ENCODE peak calls at places on chromosomes 4 and X, in seven cellular contexts. One of them, this sample, is unnamed.

GRCh38 chr4:173038192-173038896 is 130.3 kb upstream of the GALNT7 start:
- DNase-seq in sigmoid colon: no peak
- DNase-seq in tibial nerve: no peak
- DNase-seq in GM12891: no peak
- DNase-seq in NB4: no peak
- DNase-seq in IMR-90: no peak
- DNase-seq in endothelial cell of umbilical vein: peak; percentile 16
- DNase-seq in this sample: no peak

GRCh38 chrX:119502727-119503483 is 34.7 kb downstream of the SLC25A5 start:
- DNase-seq in tibial nerve: no peak
- DNase-seq in GM12891: no peak
- DNase-seq in IMR-90: peak; percentile 38
- DNase-seq in NB4: no peak
- DNase-seq in endothelial cell of umbilical vein: peak; percentile 1
- DNase-seq in sigmoid colon: peak; percentile 24
- DNase-seq in this sample: no peak

GRCh38 chr4:33837043-33837442 is 2407.3 kb downstream of the ARAP2 start:
- DNase-seq in IMR-90: peak; percentile 80
- DNase-seq in NB4: no peak
- DNase-seq in sigmoid colon: no peak
- DNase-seq in endothelial cell of umbilical vein: peak; percentile 4
- DNase-seq in tibial nerve: no peak
- DNase-seq in GM12891: no peak
- DNase-seq in this sample: no peak

GRCh38 chrX:68822641-68823410 is 6.0 kb upstream of the EFNB1 start:
- DNase-seq in NB4: peak; percentile 54
- DNase-seq in endothelial cell of umbilical vein: peak; percentile 28
- DNase-seq in tibial nerve: no peak
- DNase-seq in GM12891: no peak
- DNase-seq in sigmoid colon: no peak
- DNase-seq in IMR-90: peak; percentile 47
- DNase-seq in this sample: peak; percentile 26

GRCh38 chrX:27987862-27988646 is 6.8 kb upstream of the DCAF8L1 start:
- DNase-seq in sigmoid colon: no peak
- DNase-seq in endothelial cell of umbilical vein: no peak
- DNase-seq in tibial nerve: no peak
- DNase-seq in GM12891: no peak
- DNase-seq in IMR-90: no peak
- DNase-seq in NB4: no peak
- DNase-seq in this sample: no peak

GRCh38 chrX:30888526-30889146 is 418 bp downstream of the TAB3 start:
- DNase-seq in sigmoid colon: peak; percentile 65
- DNase-seq in IMR-90: no peak
- DNase-seq in tibial nerve: no peak
- DNase-seq in endothelial cell of umbilical vein: peak; percentile 18
- DNase-seq in GM12891: no peak
- DNase-seq in NB4: no peak
- DNase-seq in this sample: peak; percentile 58

GRCh38 chrX:41541381-41541780 is 94.2 kb downstream of the NYX start:
- DNase-seq in GM12891: no peak
- DNase-seq in endothelial cell of umbilical vein: no peak
- DNase-seq in tibial nerve: no peak
- DNase-seq in IMR-90: peak; percentile 44
- DNase-seq in NB4: no peak
- DNase-seq in sigmoid colon: no peak
- DNase-seq in this sample: no peak

GRCh38 chr4:3338976-3339531 is 46.2 kb downstream of the RGS12 start:
- DNase-seq in IMR-90: no peak
- DNase-seq in endothelial cell of umbilical vein: no peak
- DNase-seq in GM12891: no peak
- DNase-seq in NB4: no peak
- DNase-seq in tibial nerve: no peak
- DNase-seq in sigmoid colon: no peak
- DNase-seq in this sample: no peak

GRCh38 chr4:113905301-113905700 is 74.1 kb downstream of the ARSJ start:
- DNase-seq in endothelial cell of umbilical vein: no peak
- DNase-seq in tibial nerve: no peak
- DNase-seq in NB4: no peak
- DNase-seq in sigmoid colon: no peak
- DNase-seq in GM12891: no peak
- DNase-seq in IMR-90: no peak
- DNase-seq in this sample: no peak

GRCh38 chr4:123651536-123652175 is 255.1 kb downstream of the SPRY1 start:
- DNase-seq in NB4: no peak
- DNase-seq in GM12891: no peak
- DNase-seq in endothelial cell of umbilical vein: no peak
- DNase-seq in tibial nerve: no peak
- DNase-seq in sigmoid colon: no peak
- DNase-seq in IMR-90: no peak
- DNase-seq in this sample: no peak

GRCh38 chrX:101417981-101418841 is 10.2 kb downstream of the HNRNPH2 start:
- DNase-seq in sigmoid colon: peak; percentile 79
- DNase-seq in endothelial cell of umbilical vein: peak; percentile 56
- DNase-seq in tibial nerve: peak; percentile 36
- DNase-seq in GM12891: peak; percentile 23
- DNase-seq in NB4: peak; percentile 71
- DNase-seq in IMR-90: no peak
- DNase-seq in this sample: peak; percentile 43

GRCh38 chr4:139532951-139533350 is 23.1 kb downstream of the SETD7 start:
- DNase-seq in tibial nerve: no peak
- DNase-seq in sigmoid colon: no peak
- DNase-seq in IMR-90: peak; percentile 25
- DNase-seq in GM12891: no peak
- DNase-seq in NB4: no peak
- DNase-seq in endothelial cell of umbilical vein: no peak
- DNase-seq in this sample: no peak

GRCh38 chr4:2075171-2075986 is 16.3 kb downstream of the NAT8L start:
- DNase-seq in sigmoid colon: peak; percentile 50
- DNase-seq in IMR-90: no peak
- DNase-seq in endothelial cell of umbilical vein: no peak
- DNase-seq in GM12891: no peak
- DNase-seq in tibial nerve: no peak
- DNase-seq in NB4: no peak
- DNase-seq in this sample: no peak

GRCh38 chr4:182103614-182104319 is 139.4 kb upstream of the TENM3 start:
- DNase-seq in GM12891: no peak
- DNase-seq in IMR-90: no peak
- DNase-seq in endothelial cell of umbilical vein: no peak
- DNase-seq in sigmoid colon: no peak
- DNase-seq in tibial nerve: no peak
- DNase-seq in NB4: no peak
- DNase-seq in this sample: no peak

GRCh38 chrX:151336809-151337208 is 60.2 kb upstream of the VMA21 start:
- DNase-seq in GM12891: no peak
- DNase-seq in tibial nerve: no peak
- DNase-seq in IMR-90: no peak
- DNase-seq in sigmoid colon: no peak
- DNase-seq in NB4: no peak
- DNase-seq in endothelial cell of umbilical vein: no peak
- DNase-seq in this sample: no peak

GRCh38 chr4:5900844-5901243 is 8.0 kb upstream of the CRMP1 start:
- DNase-seq in IMR-90: no peak
- DNase-seq in tibial nerve: no peak
- DNase-seq in GM12891: no peak
- DNase-seq in NB4: no peak
- DNase-seq in endothelial cell of umbilical vein: no peak
- DNase-seq in sigmoid colon: no peak
- DNase-seq in this sample: no peak

GRCh38 chr4:142558851-142559250 is 287.2 kb downstream of the INPP4B start:
- DNase-seq in IMR-90: peak; percentile 21
- DNase-seq in GM12891: no peak
- DNase-seq in NB4: no peak
- DNase-seq in sigmoid colon: no peak
- DNase-seq in tibial nerve: no peak
- DNase-seq in endothelial cell of umbilical vein: no peak
- DNase-seq in this sample: no peak

GRCh38 chrX:139931646-139932076 is 1.2 kb downstream of the ATP11C start:
- DNase-seq in GM12891: no peak
- DNase-seq in tibial nerve: no peak
- DNase-seq in NB4: no peak
- DNase-seq in sigmoid colon: no peak
- DNase-seq in endothelial cell of umbilical vein: no peak
- DNase-seq in IMR-90: no peak
- DNase-seq in this sample: no peak

GRCh38 chrX:139930923-139931645 is 1.8 kb downstream of the ATP11C start:
- DNase-seq in GM12891: no peak
- DNase-seq in NB4: peak; percentile 51
- DNase-seq in sigmoid colon: peak; percentile 63
- DNase-seq in endothelial cell of umbilical vein: peak; percentile 42
- DNase-seq in IMR-90: no peak
- DNase-seq in tibial nerve: peak; percentile 4
- DNase-seq in this sample: peak; percentile 34

GRCh38 chrX:139932077-139932900 is 564 bp downstream of the ATP11C start:
- DNase-seq in IMR-90: peak; percentile 26
- DNase-seq in sigmoid colon: peak; percentile 73
- DNase-seq in tibial nerve: peak; percentile 20
- DNase-seq in NB4: peak; percentile 55
- DNase-seq in GM12891: no peak
- DNase-seq in endothelial cell of umbilical vein: peak; percentile 22
- DNase-seq in this sample: peak; percentile 76

GRCh38 chrX:139933904-139934303 is 1.1 kb upstream of the ATP11C start:
- DNase-seq in tibial nerve: no peak
- DNase-seq in endothelial cell of umbilical vein: no peak
- DNase-seq in IMR-90: no peak
- DNase-seq in sigmoid colon: no peak
- DNase-seq in NB4: no peak
- DNase-seq in GM12891: no peak
- DNase-seq in this sample: no peak

GRCh38 chrX:139932901-139933796 is at the start of gene ATP11C:
- DNase-seq in IMR-90: peak; percentile 83
- DNase-seq in NB4: peak; percentile 91
- DNase-seq in tibial nerve: peak; percentile 73
- DNase-seq in endothelial cell of umbilical vein: peak; percentile 82
- DNase-seq in GM12891: peak; percentile 46
- DNase-seq in sigmoid colon: peak; percentile 94
- DNase-seq in this sample: peak; percentile 85
- TF ChIP-seq POLR2A in IMR-90: no peak
- TF ChIP-seq POLR2A in NB4: peak; percentile 66
- TF ChIP-seq POLR2A in tibial nerve: peak; percentile 16
- TF ChIP-seq POLR2A in endothelial cell of umbilical vein: peak; percentile 84
- TF ChIP-seq POLR2A in GM12891: peak; percentile 87
- TF ChIP-seq POLR2A in sigmoid colon: peak; percentile 52
- TF ChIP-seq POLR2A in this sample: peak; percentile 32

GRCh38 chrX:153927686-153927935 is 1.5 kb upstream of the ARHGAP4 start:
- DNase-seq in GM12891: no peak
- DNase-seq in NB4: no peak
- DNase-seq in tibial nerve: no peak
- DNase-seq in sigmoid colon: no peak
- DNase-seq in IMR-90: no peak
- DNase-seq in endothelial cell of umbilical vein: no peak
- DNase-seq in this sample: peak; percentile 63
- TF ChIP-seq POLR2A in GM12891: no peak
- TF ChIP-seq POLR2A in NB4: no peak
- TF ChIP-seq POLR2A in tibial nerve: no peak
- TF ChIP-seq POLR2A in sigmoid colon: no peak
- TF ChIP-seq POLR2A in IMR-90: no peak
- TF ChIP-seq POLR2A in endothelial cell of umbilical vein: no peak
- TF ChIP-seq POLR2A in this sample: no peak

GRCh38 chr4:169662226-169662625 is 41.8 kb downstream of the CLCN3 start:
- DNase-seq in NB4: no peak
- DNase-seq in endothelial cell of umbilical vein: peak; percentile 29
- DNase-seq in IMR-90: no peak
- DNase-seq in tibial nerve: no peak
- DNase-seq in GM12891: no peak
- DNase-seq in sigmoid colon: no peak
- DNase-seq in this sample: peak; percentile 57

GRCh38 chr4:169658196-169658595 is 37.8 kb downstream of the CLCN3 start:
- DNase-seq in NB4: no peak
- DNase-seq in IMR-90: no peak
- DNase-seq in endothelial cell of umbilical vein: peak; percentile 7
- DNase-seq in tibial nerve: no peak
- DNase-seq in GM12891: no peak
- DNase-seq in sigmoid colon: no peak
- DNase-seq in this sample: no peak

GRCh38 chr4:169660929-169661328 is 40.6 kb downstream of the CLCN3 start:
- DNase-seq in endothelial cell of umbilical vein: no peak
- DNase-seq in GM12891: no peak
- DNase-seq in sigmoid colon: no peak
- DNase-seq in IMR-90: no peak
- DNase-seq in tibial nerve: no peak
- DNase-seq in NB4: peak; percentile 4
- DNase-seq in this sample: no peak

GRCh38 chr4:169658970-169659735 is 38.8 kb downstream of the CLCN3 start:
- DNase-seq in IMR-90: no peak
- DNase-seq in endothelial cell of umbilical vein: no peak
- DNase-seq in GM12891: no peak
- DNase-seq in sigmoid colon: no peak
- DNase-seq in NB4: peak; percentile 2
- DNase-seq in tibial nerve: no peak
- DNase-seq in this sample: peak; percentile 71

DNA sequence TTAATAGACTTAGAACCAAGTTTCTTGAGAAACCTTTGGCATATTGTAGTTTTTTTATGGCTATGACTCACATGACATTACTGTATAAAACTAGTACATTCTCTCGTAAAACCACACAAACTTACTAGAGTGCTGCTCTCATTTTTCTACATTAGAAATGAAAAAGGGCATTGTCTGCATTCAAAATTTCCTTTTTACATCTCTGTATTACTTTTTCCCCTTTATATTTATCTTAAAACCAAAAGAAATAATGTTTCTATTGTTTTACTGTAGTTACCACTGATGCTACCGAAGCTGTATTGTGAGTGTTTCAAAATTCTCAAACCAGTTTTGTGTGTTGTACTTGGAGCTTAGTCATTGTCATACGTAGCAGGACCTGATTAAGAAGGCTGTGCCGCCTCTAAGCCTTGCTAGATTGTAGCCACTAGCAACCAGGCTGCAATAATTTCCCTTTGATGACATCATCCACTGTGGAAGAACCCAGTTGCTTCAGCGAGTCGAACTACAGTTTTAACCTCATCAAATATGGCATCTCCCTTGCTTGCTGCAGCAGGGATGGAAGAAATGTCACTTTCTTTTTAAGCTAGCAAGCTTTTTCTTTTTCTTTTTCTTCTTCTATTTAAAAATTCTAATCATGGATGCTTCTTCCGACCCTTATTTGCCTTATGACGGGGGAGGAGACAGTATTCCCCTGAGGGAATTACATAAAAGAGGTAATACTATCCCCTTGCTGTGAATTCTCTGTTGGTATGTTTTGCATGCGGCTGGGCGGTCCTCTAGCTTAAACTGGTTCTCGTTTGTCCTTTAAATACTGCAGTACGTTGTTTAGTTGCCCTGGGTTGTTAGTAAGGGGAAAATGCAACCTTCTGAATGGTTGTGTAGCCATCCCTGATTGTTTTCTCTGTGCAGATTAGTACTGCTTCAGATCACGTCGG is 39.6 kb downstream of the CLCN3 start:
- DNase-seq in endothelial cell of umbilical vein: peak; percentile 97
- DNase-seq in sigmoid colon: peak; percentile 90
- DNase-seq in GM12891: peak; percentile 16
- DNase-seq in tibial nerve: peak; percentile 70
- DNase-seq in NB4: peak; percentile 95
- DNase-seq in IMR-90: peak; percentile 99
- DNase-seq in this sample: peak; percentile 98
- TF ChIP-seq POLR2A in endothelial cell of umbilical vein: peak; percentile 28
- TF ChIP-seq POLR2A in sigmoid colon: peak; percentile 21
- TF ChIP-seq POLR2A in GM12891: peak; percentile 81
- TF ChIP-seq POLR2A in tibial nerve: peak; percentile 47
- TF ChIP-seq POLR2A in NB4: peak; percentile 41
- TF ChIP-seq POLR2A in IMR-90: peak; percentile 87
- TF ChIP-seq POLR2A in this sample: peak; percentile 100

GRCh38 chrX:16771483-16772398 is 14.5 kb upstream of the TXLNG start:
- DNase-seq in GM12891: no peak
- DNase-seq in endothelial cell of umbilical vein: peak; percentile 57
- DNase-seq in IMR-90: peak; percentile 86
- DNase-seq in NB4: peak; percentile 79
- DNase-seq in tibial nerve: no peak
- DNase-seq in sigmoid colon: no peak
- DNase-seq in this sample: peak; percentile 55
- TF ChIP-seq POLR2A in GM12891: peak; percentile 78
- TF ChIP-seq POLR2A in endothelial cell of umbilical vein: peak; percentile 100
- TF ChIP-seq POLR2A in IMR-90: peak; percentile 99
- TF ChIP-seq POLR2A in NB4: peak; percentile 86
- TF ChIP-seq POLR2A in tibial nerve: no peak
- TF ChIP-seq POLR2A in sigmoid colon: no peak
- TF ChIP-seq POLR2A in this sample: peak; percentile 87

This sample was measured in erythroblast.